ENCODE peak calls at places on chromosome 14, in eight cellular contexts. S is T-helper 2 cell; J is tibial nerve; M is AG09319; V is psoas muscle; Z is naive thymus-derived CD4-positive, alpha-beta T cell; L is IMR-90; A is nucleus accumbens. R is an unnamed sample.
A peak's percentile ranks its signal among the peaks of the same experiment; 100 is the strongest.

GRCh38 chr14:103021817-103022668 is 35.3 kb downstream of the CDC42BPB start:
- DNase-seq in L (peak; percentile 48), J (no peak), Z (no peak), V (no peak), M (no peak), S (no peak), A (no peak), R (no peak)

GRCh38 chr14:35122696-35123387 is 490 bp downstream of the PRORP start:
- DNase-seq in J (no peak), V (no peak), Z (no peak), A (no peak), M (no peak), L (peak; percentile 59), S (peak; percentile 2), R (no peak)

GRCh38 chr14:58428011-58428807 is 690 bp downstream of the KIAA0586 start:
- DNase-seq in L (peak; percentile 63), Z (no peak), V (no peak), J (no peak), S (no peak), M (no peak), A (no peak), R (peak; percentile 53)

GRCh38 chr14:104353921-104354701 is 215.7 kb downstream of the KIF26A start:
- DNase-seq in J (no peak), Z (no peak), A (no peak), V (peak; percentile 69), S (no peak), L (no peak), M (no peak), R (no peak)

GRCh38 chr14:26963696-26964095 is 365.9 kb upstream of the NOVA1 start:
- DNase-seq in J (no peak), L (no peak), Z (no peak), V (no peak), A (no peak), M (no peak), S (no peak), R (no peak)

GRCh38 chr14:92198804-92199203 is 77.0 kb downstream of the CPSF2 start:
- DNase-seq in L (no peak), A (no peak), S (no peak), M (no peak), V (no peak), J (no peak), Z (no peak), R (no peak)

GRCh38 chr14:95562892-95563685 is 28.2 kb downstream of the GLRX5 start:
- DNase-seq in L (peak; percentile 16), M (no peak), S (no peak), J (no peak), Z (no peak), V (no peak), A (no peak), R (no peak)

GRCh38 chr14:75018684-75019083 is 16.0 kb downstream of the EIF2B2 start:
- DNase-seq in L (no peak), J (no peak), A (no peak), Z (no peak), M (no peak), S (no peak), V (no peak), R (no peak)

GRCh38 chr14:46920542-46920941 is 269.0 kb upstream of the RPL10L start:
- DNase-seq in J (no peak), A (no peak), Z (no peak), L (no peak), M (no peak), V (no peak), S (no peak), R (no peak)

GRCh38 chr14:55125403-55125802 is 3.6 kb upstream of the LGALS3 start:
- DNase-seq in L (no peak), M (no peak), A (no peak), V (no peak), Z (no peak), J (no peak), S (no peak), R (no peak)

R was measured in T-helper 1 cell.